ENCODE peak calls at places on chromosomes 11 and 22, in six cellular contexts. R is transverse colon, O is A549, H is stomach, I is ovary, U is GM12878. T is an unnamed sample.
A peak's percentile ranks its signal among the peaks of the same experiment; 100 is the strongest.

GRCh38 chr22:23065495-23066122 is 4.7 kb upstream of the GNAZ start:
- DNase-seq in R (no peak), O (no peak), H (peak; percentile 10), I (peak; percentile 17), U (no peak), T (peak; percentile 87)

GRCh38 chr11:68518191-68518590 is 57.6 kb downstream of the PPP6R3 start:
- DNase-seq in R (no peak), O (no peak), H (no peak), I (no peak), U (no peak), T (no peak)

GRCh38 chr11:86800076-86800955 is at the start of gene PRSS23:
- DNase-seq in R (peak; percentile 77), O (peak; percentile 79), H (peak; percentile 74), I (peak; percentile 81), U (no peak), T (no peak)

GRCh38 chr11:97740783-97741151 is 1280.0 kb upstream of the CNTN5 start:
- DNase-seq in R (no peak), O (no peak), H (no peak), I (no peak), U (no peak), T (no peak)

GRCh38 chr22:25970996-25971811 is 198.1 kb upstream of the SEZ6L start:
- DNase-seq in R (no peak), O (no peak), H (no peak), I (no peak), U (peak; percentile 37), T (no peak)

GRCh38 chr22:44391026-44391425 is 78.3 kb upstream of the SHISAL1 start:
- DNase-seq in R (no peak), O (no peak), H (no peak), I (peak; percentile 19), U (no peak), T (no peak)

GRCh38 chr22:36374603-36375024 is 13.2 kb downstream of the MYH9 start:
- DNase-seq in R (peak; percentile 66), O (peak; percentile 73), H (peak; percentile 68), I (no peak), U (no peak), T (no peak)

GRCh38 chr22:27139935-27140493 is 482.6 kb downstream of the MIAT start:
- DNase-seq in R (no peak), O (peak; percentile 68), H (no peak), I (peak; percentile 46), U (no peak), T (no peak)

GRCh38 chr11:70926543-70926942 is 325.8 kb downstream of the SHANK2 start:
- DNase-seq in R (no peak), O (no peak), H (no peak), I (no peak), U (no peak), T (no peak)

GRCh38 chr11:84243629-84244263 is 957.6 kb upstream of the CCDC90B start:
- DNase-seq in R (no peak), O (no peak), H (no peak), I (no peak), U (no peak), T (no peak)

GRCh38 chr11:70727021-70727420 is 328.7 kb downstream of the CTTN start:
- DNase-seq in R (no peak), O (no peak), H (no peak), I (no peak), U (no peak), T (no peak)

GRCh38 chr11:80846979-80847378 is 1406.1 kb upstream of the TENM4 start:
- DNase-seq in R (no peak), O (no peak), H (no peak), I (no peak), U (peak; percentile 67), T (no peak)

GRCh38 chr11:117820071-117820470 is 4.5 kb downstream of the FXYD2 start:
- DNase-seq in R (peak; percentile 48), O (no peak), H (no peak), I (no peak), U (no peak), T (no peak)

GRCh38 chr11:95498731-95499396 is 267.9 kb upstream of the SESN3 start:
- DNase-seq in R (no peak), O (peak; percentile 10), H (no peak), I (no peak), U (no peak), T (no peak)

GRCh38 chr11:133906746-133907145 is 50.0 kb downstream of the IGSF9B start:
- DNase-seq in R (no peak), O (no peak), H (no peak), I (no peak), U (no peak), T (no peak)

GRCh38 chr11:77039491-77040400 is 5.5 kb downstream of the B3GNT6 start:
- DNase-seq in R (peak; percentile 74), O (no peak), H (no peak), I (peak; percentile 48), U (no peak), T (no peak)

GRCh38 chr11:86955674-86956522 is 703 bp upstream of the FZD4 start:
- DNase-seq in R (peak; percentile 85), O (peak; percentile 76), H (peak; percentile 89), I (peak; percentile 91), U (peak; percentile 5), T (peak; percentile 96)

GRCh38 chr11:56841210-56841810 is 92.8 kb upstream of the OR9G4 start:
- DNase-seq in R (peak; percentile 57), O (peak; percentile 86), H (peak; percentile 58), I (peak; percentile 32), U (peak; percentile 7), T (no peak)

GRCh38 chr22:25536578-25536977 is 27.9 kb upstream of the GRK3 start:
- DNase-seq in R (no peak), O (no peak), H (no peak), I (no peak), U (no peak), T (no peak)

GRCh38 chr11:131845255-131845654 is 474.8 kb downstream of the NTM start:
- DNase-seq in R (no peak), O (no peak), H (no peak), I (no peak), U (no peak), T (no peak)

DNA sequence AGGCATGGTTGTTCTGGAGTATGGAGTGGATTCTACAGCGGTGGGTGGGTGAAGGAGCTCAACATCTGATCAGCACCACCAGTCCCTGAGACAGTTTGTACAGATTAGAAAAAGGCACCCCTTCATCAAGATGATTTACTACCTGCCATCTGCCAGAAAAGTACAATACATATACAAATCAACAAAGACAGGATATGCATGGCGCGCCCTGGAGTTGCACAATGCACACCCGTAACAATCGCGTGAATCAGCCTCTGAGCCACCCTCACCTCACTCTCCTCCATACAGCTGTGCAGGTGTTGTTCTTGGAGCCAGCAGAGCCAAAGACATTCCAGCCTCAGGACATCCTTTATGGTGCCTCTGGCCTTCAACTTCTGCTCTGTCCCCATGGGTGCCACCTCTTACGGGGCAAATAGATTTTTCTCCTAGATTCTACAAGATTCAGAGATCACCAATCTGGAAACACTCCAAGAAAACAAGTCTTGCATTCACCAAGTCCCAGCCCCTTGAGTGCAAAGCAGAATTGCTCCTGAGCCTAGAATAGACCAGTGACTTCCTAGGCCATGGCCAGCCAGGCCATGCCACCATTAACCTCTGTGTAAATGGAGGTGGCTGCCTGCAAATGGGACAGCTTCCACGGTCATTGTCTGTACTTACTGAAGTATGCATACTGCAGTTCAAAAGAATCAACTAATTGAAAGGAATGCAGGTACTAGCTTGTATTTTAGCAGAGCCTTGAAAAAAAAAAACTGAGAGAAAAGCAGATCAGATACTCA is 490.9 kb downstream of the SOX6 start:
- DNase-seq in R (no peak), O (no peak), H (no peak), I (no peak), U (no peak), T (no peak)
- TF ChIP-seq EP300 in R (no peak), O (no peak), H (no peak), I (no peak), U (no peak), T (no peak)

DNA sequence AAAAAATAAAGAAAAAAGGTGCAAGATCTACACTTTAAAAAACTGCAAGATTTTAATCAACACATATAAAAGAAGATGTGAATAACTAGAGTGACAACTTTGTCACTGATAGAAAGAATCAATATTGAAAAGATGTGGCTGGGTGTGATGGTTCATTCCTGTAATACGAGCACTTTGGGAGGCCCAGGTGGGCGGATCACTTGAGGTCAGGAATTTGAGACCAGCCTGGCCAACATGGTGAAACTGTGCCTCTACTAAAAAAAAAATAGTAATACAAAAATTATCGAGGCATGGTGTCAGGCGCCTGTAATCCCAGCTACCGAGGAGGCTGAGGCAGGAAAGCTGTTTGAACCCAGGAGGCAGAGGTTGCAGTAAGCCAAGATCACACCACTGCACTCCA is 21.0 kb upstream of the FBLN1 start:
- DNase-seq in R (no peak), O (no peak), H (no peak), I (no peak), U (no peak), T (no peak)
- TF ChIP-seq EP300 in R (no peak), O (no peak), H (no peak), I (no peak), U (no peak), T (no peak)

GRCh38 chr11:124085583-124085982 is 29.7 kb upstream of the VWA5A start:
- DNase-seq in R (no peak), O (no peak), H (no peak), I (no peak), U (no peak), T (no peak)

GRCh38 chr11:124082371-124082770 is 32.9 kb upstream of the VWA5A start:
- DNase-seq in R (no peak), O (no peak), H (no peak), I (no peak), U (no peak), T (no peak)

GRCh38 chr11:124080319-124081001 is 34.8 kb upstream of the VWA5A start:
- DNase-seq in R (no peak), O (peak; percentile 7), H (no peak), I (no peak), U (no peak), T (no peak)

GRCh38 chr11:124081496-124081895 is 33.8 kb upstream of the VWA5A start:
- DNase-seq in R (no peak), O (no peak), H (no peak), I (no peak), U (no peak), T (no peak)

DNA sequence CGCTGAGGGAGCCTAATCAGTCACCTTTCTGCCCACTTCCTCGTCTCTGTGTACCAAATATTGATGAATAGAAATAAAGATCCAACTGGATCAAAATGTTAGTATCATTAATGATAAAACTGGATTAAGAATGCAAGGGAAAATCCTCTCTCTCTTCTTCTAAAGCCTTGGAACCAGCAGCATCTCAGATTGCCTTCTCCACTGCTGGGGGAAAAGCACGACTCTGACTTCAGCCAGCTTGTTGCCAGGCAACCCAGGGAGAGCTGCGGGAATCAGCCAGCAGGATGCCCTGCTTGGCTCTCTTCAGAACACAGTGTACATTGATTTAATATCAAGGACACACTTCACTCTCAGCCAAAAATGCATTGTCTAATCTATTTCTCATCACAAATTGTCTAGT is 28.8 kb upstream of the VWA5A start:
- DNase-seq in R (no peak), O (no peak), H (no peak), I (no peak), U (no peak), T (no peak)
- TF ChIP-seq EP300 in R (no peak), O (no peak), H (no peak), I (no peak), U (no peak), T (no peak)

GRCh38 chr22:19143967-19144400 is 467 bp downstream of the ESS2 start:
- DNase-seq in R (no peak), O (no peak), H (no peak), I (no peak), U (no peak), T (no peak)
- TF ChIP-seq EP300 in R (no peak), O (no peak), H (no peak), I (no peak), U (no peak), T (no peak)

GRCh38 chr11:115304774-115305472 is 199.3 kb downstream of the CADM1 start:
- DNase-seq in R (no peak), O (no peak), H (no peak), I (no peak), U (no peak), T (no peak)
- TF ChIP-seq EP300 in R (no peak), O (no peak), H (no peak), I (no peak), U (no peak), T (no peak)